ENCODE peak calls at places on chromosomes 4 and X, in seven cellular contexts. I is PC-9; P is amniotic stem cell; O is ovary; B is activated CD4-positive, alpha-beta T cell treated with anti-CD3 and anti-CD28 coated beads, Interleukin-2, amount 50 U/mL, for 4 hours; E is lung; D is stimulated activated CD4-positive, alpha-beta T cell treated with anti-CD3 and anti-CD28 coated beads, TNF-alpha, amount 100 ng/mL, for 48 hours. L is an unnamed sample.

GRCh38 chr4:52880994-52881393 is 18.9 kb downstream of the RASL11B start:
- DNase-seq in I (no peak), E (no peak), B (no peak), O (no peak), P (no peak), D (no peak), L (no peak)

GRCh38 chrX:130975947-130976346 is 72.9 kb upstream of the ENOX2 start:
- DNase-seq in E (no peak), P (peak), I (peak), D (peak), B (peak), O (no peak), L (peak)

GRCh38 chr4:166143227-166143626 is 270.2 kb downstream of the TLL1 start:
- DNase-seq in D (no peak), O (no peak), I (no peak), B (no peak), P (no peak), E (no peak), L (no peak)

GRCh38 chr4:158906073-158906472 is 137.2 kb downstream of the FNIP2 start:
- DNase-seq in P (no peak), I (no peak), B (no peak), O (no peak), D (no peak), E (no peak), L (no peak)

GRCh38 chrX:48493890-48494364 is 14.9 kb upstream of the PORCN start:
- DNase-seq in B (no peak), D (no peak), P (no peak), I (no peak), E (no peak), O (no peak), L (no peak)

GRCh38 chrX:29690061-29690460 is 525.3 kb upstream of the MAGEB2 start:
- DNase-seq in O (no peak), B (no peak), I (no peak), D (no peak), E (no peak), P (no peak), L (no peak)

GRCh38 chrX:25873196-25873595 is 264.9 kb upstream of the MAGEB18 start:
- DNase-seq in P (no peak), I (no peak), E (no peak), D (no peak), B (no peak), O (no peak), L (no peak)

GRCh38 chr4:85833311-85833710 is 358.4 kb downstream of the ARHGAP24 start:
- DNase-seq in O (no peak), E (no peak), B (no peak), P (no peak), D (no peak), I (no peak), L (no peak)

GRCh38 chrX:33078273-33078672 is 133.1 kb downstream of the DMD start:
- DNase-seq in E (no peak), B (no peak), O (no peak), D (no peak), P (no peak), I (no peak), L (no peak)

GRCh38 chr4:144732584-144733130 is 86.7 kb downstream of the HHIP start:
- DNase-seq in D (no peak), I (no peak), O (no peak), E (no peak), B (no peak), P (no peak), L (no peak)

GRCh38 chrX:1491851-1492349 is 39.2 kb upstream of the ASMTL start:
- DNase-seq in P (no peak), B (no peak), O (no peak), D (no peak), E (no peak), I (no peak), L (no peak)

GRCh38 chr4:139774759-139775487 is 109.3 kb downstream of the MGST2 start:
- DNase-seq in P (no peak), I (peak), O (no peak), E (no peak), B (no peak), D (no peak), L (no peak)

GRCh38 chr4:48665555-48666186 is 114.4 kb downstream of the FRYL start:
- DNase-seq in E (no peak), B (no peak), P (no peak), O (no peak), I (no peak), D (no peak), L (no peak)

GRCh38 chr4:681736-682451 is 7.1 kb downstream of the SLC49A3 start:
- DNase-seq in I (no peak), D (no peak), P (no peak), O (peak), B (no peak), E (peak), L (no peak)

GRCh38 chr4:304987-305680 is at the start of gene ZNF732:
- DNase-seq in O (peak), I (no peak), D (no peak), P (no peak), B (no peak), E (no peak), L (peak)

GRCh38 chr4:94508256-94508655 is 56.5 kb downstream of the PDLIM5 start:
- DNase-seq in E (no peak), D (no peak), O (no peak), B (no peak), P (no peak), I (no peak), L (no peak)

GRCh38 chr4:144948009-144948408 is 150.0 kb downstream of the ANAPC10 start:
- DNase-seq in P (no peak), B (no peak), E (no peak), D (no peak), I (no peak), O (no peak), L (no peak)

GRCh38 chr4:150152764-150153163 is 74.5 kb downstream of the DCLK2 start:
- DNase-seq in E (no peak), P (no peak), O (no peak), I (no peak), D (no peak), B (no peak), L (no peak)

GRCh38 chrX:4655743-4656142 is 942.3 kb upstream of the PRKX start:
- DNase-seq in I (peak), O (no peak), E (no peak), P (no peak), D (no peak), B (no peak), L (no peak)

GRCh38 chr4:185099024-185099682 is 43.9 kb upstream of the SLC25A4 start:
- DNase-seq in O (no peak), P (no peak), B (no peak), E (no peak), I (no peak), D (no peak), L (no peak)

GRCh38 chr4:38078590-38079381 is 118.6 kb downstream of the PTTG2 start:
- DNase-seq in E (no peak), O (no peak), D (no peak), I (no peak), P (peak), B (no peak), L (peak)

GRCh38 chr4:46370531-46370930 is 19.4 kb downstream of the GABRA2 start:
- DNase-seq in D (no peak), I (no peak), E (no peak), B (no peak), O (no peak), P (no peak), L (no peak)

GRCh38 chr4:54773022-54773421 is 115.3 kb downstream of the KIT start:
- DNase-seq in E (no peak), O (no peak), B (no peak), P (no peak), I (no peak), D (no peak), L (no peak)

GRCh38 chr4:127586922-127587571 is 45.7 kb upstream of the INTU start:
- DNase-seq in B (no peak), I (peak), D (no peak), P (peak), E (no peak), O (no peak), L (peak)

GRCh38 chrX:3659761-3660160 is 53.7 kb downstream of the PRKX start:
- DNase-seq in P (no peak), B (no peak), E (no peak), D (no peak), I (no peak), O (no peak), L (no peak)

GRCh38 chrX:24023972-24024664 is 2.9 kb downstream of the KLHL15 start:
- DNase-seq in I (no peak), E (no peak), B (no peak), D (no peak), P (no peak), O (no peak), L (no peak)

GRCh38 chr4:16684083-16684482 is 214.4 kb downstream of the LDB2 start:
- DNase-seq in O (no peak), B (no peak), E (no peak), D (no peak), P (peak), I (no peak), L (peak)

GRCh38 chrX:18210470-18210869 is 10.2 kb downstream of the BEND2 start:
- DNase-seq in D (no peak), P (no peak), E (no peak), I (no peak), O (no peak), B (no peak), L (peak)